ENCODE peak calls at places on chromosomes 2 and 18, in eight cellular contexts. P, B, F, H, A, R, L and W are unnamed samples.

GRCh38 chr18:77899972-77900754 is 650.5 kb downstream of the GALR1 start:
- DNase-seq in P (no peak), B (no peak), F (no peak), H (peak), A (peak), R (peak), L (peak), W (no peak)

GRCh38 chr2:51013870-51014526 is 17.9 kb downstream of the NRXN1 start:
- DNase-seq in P (no peak), B (peak), F (no peak), H (no peak), A (no peak), R (no peak), L (no peak), W (no peak)

GRCh38 chr2:67234443-67234842 is 162.7 kb upstream of the ETAA1 start:
- DNase-seq in P (peak), B (peak), F (no peak), H (peak), A (no peak), R (peak), L (peak), W (no peak)

GRCh38 chr2:119221609-119222008 is 2.0 kb upstream of the STEAP3 start:
- DNase-seq in P (no peak), B (no peak), F (no peak), H (no peak), A (no peak), R (no peak), L (no peak), W (no peak)

GRCh38 chr18:12657048-12657848 is 659 bp downstream of the SPIRE1 start:
- DNase-seq in P (peak), B (peak), F (no peak), H (peak), A (peak), R (peak), L (peak), W (no peak)

GRCh38 chr18:35110554-35111058 is 69.4 kb downstream of the MAPRE2 start:
- DNase-seq in P (no peak), B (no peak), F (no peak), H (no peak), A (no peak), R (no peak), L (no peak), W (no peak)

GRCh38 chr2:16869711-16870110 is 204.1 kb upstream of the CYRIA start:
- DNase-seq in P (no peak), B (no peak), F (peak), H (no peak), A (no peak), R (no peak), L (no peak), W (no peak)

GRCh38 chr2:171315781-171316180 is 118.0 kb downstream of the METTL8 start:
- DNase-seq in P (no peak), B (no peak), F (no peak), H (no peak), A (no peak), R (no peak), L (no peak), W (no peak)

GRCh38 chr2:239253264-239253663 is 147.6 kb downstream of the HDAC4 start:
- DNase-seq in P (no peak), B (no peak), F (no peak), H (no peak), A (peak), R (no peak), L (no peak), W (no peak)

GRCh38 chr2:180495606-180496005 is 484.8 kb upstream of the UBE2E3 start:
- DNase-seq in P (peak), B (no peak), F (no peak), H (peak), A (no peak), R (no peak), L (no peak), W (no peak)

GRCh38 chr2:105553538-105554196 is 154.8 kb upstream of the FHL2 start:
- DNase-seq in P (peak), B (no peak), F (no peak), H (peak), A (no peak), R (no peak), L (no peak), W (no peak)

GRCh38 chr2:5560981-5561380 is 131.2 kb upstream of the SOX11 start:
- DNase-seq in P (no peak), B (no peak), F (no peak), H (peak), A (no peak), R (no peak), L (no peak), W (peak)